ENCODE peak calls at places on chromosomes 6 and 20, in five cellular contexts. O, S, G, H and E are unnamed samples.
A peak's percentile ranks its signal among the peaks of the same experiment; 100 is the strongest.

GRCh38 chr6:83461438-83461837 is 30.6 kb upstream of the ME1 start:
- DNase-seq in O (no peak), S (peak; percentile 62), G (no peak), H (no peak), E (no peak)

GRCh38 chr6:25476126-25476525 is 175.9 kb upstream of the SCGN start:
- DNase-seq in O (no peak), S (peak; percentile 66), G (no peak), H (peak; percentile 49), E (peak; percentile 62)

GRCh38 chr6:68876792-68877493 is 241.9 kb downstream of the ADGRB3 start:
- DNase-seq in O (no peak), S (peak; percentile 30), G (no peak), H (peak; percentile 12), E (peak; percentile 46)

GRCh38 chr20:25584905-25585704 is at the start of gene NINL:
- DNase-seq in O (peak; percentile 80), S (peak; percentile 62), G (peak; percentile 76), H (peak; percentile 58), E (peak; percentile 61)

GRCh38 chr20:56414842-56415765 is 3.0 kb downstream of the CASS4 start:
- DNase-seq in O (no peak), S (peak; percentile 21), G (no peak), H (peak; percentile 65), E (peak; percentile 82)

GRCh38 chr20:47146703-47147102 is 209.8 kb downstream of the ZMYND8 start:
- DNase-seq in O (no peak), S (no peak), G (no peak), H (peak; percentile 81), E (peak; percentile 25)

GRCh38 chr6:131038612-131039344 is 24.3 kb downstream of the EPB41L2 start:
- DNase-seq in O (no peak), S (no peak), G (no peak), H (peak; percentile 82), E (peak; percentile 31)

GRCh38 chr6:43809417-43810305 is 39.6 kb downstream of the VEGFA start:
- DNase-seq in O (no peak), S (peak; percentile 75), G (no peak), H (no peak), E (peak; percentile 73)

GRCh38 chr6:129141499-129141898 is 258.6 kb downstream of the LAMA2 start:
- DNase-seq in O (no peak), S (no peak), G (no peak), H (peak; percentile 43), E (peak; percentile 46)

GRCh38 chr6:129136751-129137150 is 253.8 kb downstream of the LAMA2 start:
- DNase-seq in O (no peak), S (no peak), G (no peak), H (no peak), E (no peak)

GRCh38 chr6:129140571-129140970 is 257.6 kb downstream of the LAMA2 start:
- DNase-seq in O (no peak), S (no peak), G (no peak), H (peak; percentile 72), E (peak; percentile 68)

GRCh38 chr6:129135421-129135820 is 252.5 kb downstream of the LAMA2 start:
- DNase-seq in O (no peak), S (no peak), G (no peak), H (no peak), E (peak; percentile 72)

DNA sequence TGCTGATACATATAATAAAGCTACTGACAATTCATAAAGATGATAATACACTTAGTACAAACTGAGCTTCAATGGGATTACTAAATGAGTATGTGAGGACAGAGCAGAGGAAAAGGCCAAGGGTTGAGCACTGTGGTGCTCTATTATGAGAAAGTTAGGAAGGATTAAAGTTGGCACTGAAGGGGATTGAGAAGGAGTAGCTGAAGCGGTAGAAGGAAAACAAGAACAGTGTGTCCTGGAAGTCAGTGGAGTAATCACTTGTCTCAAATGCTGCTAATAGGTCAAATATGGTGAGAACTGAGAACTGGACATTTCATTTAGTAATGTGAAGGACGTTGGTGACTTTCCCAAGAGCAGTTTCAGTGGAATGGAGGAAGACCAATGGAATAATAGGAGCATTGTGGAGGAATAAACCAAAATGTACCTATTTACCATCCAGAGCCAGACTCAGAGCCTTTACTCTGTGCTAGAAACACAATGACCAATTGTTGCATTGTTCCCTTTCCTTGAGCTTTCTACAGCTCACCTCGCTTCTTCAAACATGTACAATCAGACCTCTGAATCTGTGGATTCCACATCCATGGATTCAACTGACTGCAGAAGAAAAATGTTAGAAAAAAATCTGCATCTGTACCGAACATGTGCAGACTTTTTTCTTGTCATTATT is 255.9 kb downstream of the LAMA2 start:
- DNase-seq in O (no peak), S (no peak), G (no peak), H (no peak), E (no peak)
- H3K4me3 ChIP-seq in O (no peak overlapping the region), S (no peak overlapping the region), G (no peak overlapping the region), H (no peak overlapping the region), E (no peak overlapping the region)

GRCh38 chr6:45584127-45584526 is 206.4 kb upstream of the SUPT3H start:
- DNase-seq in O (no peak), S (no peak), G (no peak), H (no peak), E (no peak)

GRCh38 chr6:45589367-45589766 is 211.6 kb upstream of the SUPT3H start:
- DNase-seq in O (no peak), S (peak; percentile 62), G (no peak), H (no peak), E (no peak)

GRCh38 chr6:45587229-45588060 is 209.7 kb upstream of the SUPT3H start:
- DNase-seq in O (no peak), S (peak; percentile 43), G (no peak), H (no peak), E (no peak)

GRCh38 chr6:45590225-45590624 is 212.5 kb upstream of the SUPT3H start:
- DNase-seq in O (no peak), S (peak; percentile 97), G (no peak), H (peak; percentile 70), E (peak; percentile 58)

DNA sequence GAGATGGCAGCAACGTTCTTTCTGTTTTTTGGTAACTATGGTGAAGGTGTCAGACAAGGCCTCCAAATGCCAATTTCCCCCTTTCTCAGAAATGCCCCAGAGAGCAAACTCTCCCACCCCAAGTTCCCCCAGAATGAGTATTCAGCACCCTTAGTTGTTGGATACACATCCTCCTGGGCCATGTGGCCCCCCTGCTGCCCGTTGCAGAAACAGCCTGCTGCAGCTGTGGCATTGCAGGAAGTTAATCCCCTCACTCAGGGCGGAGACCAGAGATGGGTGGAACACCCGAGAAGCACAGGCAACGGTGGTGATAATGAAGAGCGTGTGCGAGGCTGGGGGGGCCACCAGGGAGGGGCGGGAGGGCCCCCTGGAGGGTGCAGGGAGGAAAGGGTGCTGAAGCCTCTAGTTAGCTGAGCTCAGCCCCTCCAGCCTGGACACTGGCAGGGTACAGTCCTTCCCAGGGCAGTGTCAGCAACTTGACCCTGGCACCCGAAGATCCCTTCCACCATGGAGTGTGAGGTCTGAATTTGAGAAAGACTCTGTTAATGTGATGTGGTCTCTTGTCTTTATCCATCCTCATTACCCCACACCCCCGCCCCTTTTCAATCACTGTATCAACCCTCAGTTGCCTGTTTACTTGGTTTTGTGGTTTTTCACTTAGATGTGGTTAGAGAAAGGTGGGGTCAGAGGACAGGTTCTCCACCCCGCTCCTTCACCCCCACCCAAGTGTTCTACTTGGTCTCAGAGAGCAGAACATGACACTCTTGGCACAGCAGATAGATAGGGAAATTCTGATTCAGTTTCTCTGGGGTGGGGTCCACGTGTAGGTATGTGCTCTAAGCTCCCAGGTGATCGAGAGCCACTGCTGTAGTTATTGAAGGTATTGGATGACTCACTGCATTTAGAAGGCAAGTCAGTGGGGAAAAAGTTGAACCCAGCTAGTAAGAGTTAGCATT is 208.8 kb upstream of the SUPT3H start:
- DNase-seq in O (no peak), S (peak; percentile 69), G (no peak), H (no peak), E (no peak)
- TF ChIP-seq CTCF in O (no peak), S (no peak), G (no peak), H (no peak), E (no peak)

GRCh38 chr20:341682-342081 is 5.2 kb upstream of the NRSN2 start:
- DNase-seq in O (no peak), S (peak; percentile 95), G (no peak), H (peak; percentile 70), E (peak; percentile 86)
- H3K4me3 ChIP-seq in O (no peak overlapping the region), S (no peak overlapping the region), G (no peak overlapping the region), H (no peak overlapping the region), E (no peak overlapping the region)

DNA sequence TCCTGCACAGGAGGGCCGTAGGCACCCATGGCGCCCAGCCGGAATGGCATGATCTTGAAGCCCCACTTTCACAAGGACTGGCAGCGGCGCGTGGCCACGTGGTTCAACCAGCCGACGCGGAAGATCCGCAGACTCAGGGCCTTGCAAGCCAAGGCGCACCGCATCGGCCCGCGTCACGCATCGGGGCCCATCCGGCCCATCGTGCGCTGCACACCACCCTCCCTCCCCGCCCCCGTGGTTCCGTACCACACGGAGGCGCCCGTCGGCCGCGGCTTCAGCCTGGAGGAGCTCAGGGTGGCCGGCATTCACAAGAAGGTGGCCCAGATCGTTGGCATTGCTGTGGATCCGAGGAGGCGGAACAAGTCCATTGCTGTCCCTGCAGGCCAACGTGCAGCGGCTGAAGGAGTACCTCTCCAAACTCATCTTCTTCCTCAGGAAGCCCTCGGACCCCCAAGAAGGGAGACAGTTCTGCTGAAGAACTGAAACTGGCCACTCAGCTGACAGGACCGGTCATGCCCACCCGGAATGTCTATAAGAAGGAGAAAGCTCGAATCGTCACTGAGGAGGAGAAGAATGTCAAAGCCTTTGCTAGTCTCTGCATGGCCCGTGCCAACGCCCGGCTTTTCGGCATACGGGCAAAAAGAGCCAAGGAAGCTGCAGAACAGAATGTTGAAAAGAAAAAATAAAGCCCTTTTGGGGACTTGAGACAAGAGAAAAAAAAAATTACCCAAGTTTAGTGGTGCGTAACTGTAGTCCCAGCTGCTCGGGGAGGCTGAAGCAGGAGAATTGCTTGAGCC is 9.9 kb upstream of the NCOA5 start:
- DNase-seq in O (peak; percentile 91), S (no peak), G (no peak), H (no peak), E (no peak)
- TF ChIP-seq CTCF in O (peak; percentile 48), S (no peak), G (no peak), H (no peak), E (no peak)

GRCh38 chr20:31846793-31847138 is 1.4 kb upstream of the FOXS1 start:
- DNase-seq in O (no peak), S (no peak), G (peak; percentile 13), H (no peak), E (no peak)

GRCh38 chr20:31844737-31845299 is 586 bp downstream of the FOXS1 start:
- DNase-seq in O (no peak), S (no peak), G (peak; percentile 56), H (no peak), E (no peak)

GRCh38 chr20:31843288-31843687 is 2.1 kb downstream of the FOXS1 start:
- DNase-seq in O (no peak), S (no peak), G (no peak), H (no peak), E (no peak)

GRCh38 chr20:31843881-31844280 is 1.5 kb downstream of the FOXS1 start:
- DNase-seq in O (no peak), S (no peak), G (no peak), H (no peak), E (no peak)

GRCh38 chr20:31845300-31845863 is at the start of gene FOXS1:
- DNase-seq in O (no peak), S (no peak), G (peak; percentile 62), H (no peak), E (peak; percentile 42)
- H3K4me3 ChIP-seq in O (peak within 1 kb of the TSS; percentile 6), S (no peak within 1 kb of the TSS), G (no peak within 1 kb of the TSS), H (no peak within 1 kb of the TSS), E (no peak within 1 kb of the TSS)